ENCODE peak calls at places on chromosome 9, in eight cellular contexts. P is H4, M is T-helper 1 cell, K is thoracic aorta, S is GM10248, C is IMR-90, J is D721Med, R is ELR. N is an unnamed sample.

GRCh38 chr9:108543251-108543768 is 312.5 kb downstream of the ACTL7B start:
- DNase-seq in R (peak; percentile 91), P (peak; percentile 42), J (no peak), S (no peak), C (peak; percentile 53), M (no peak), K (no peak), N (no peak)

GRCh38 chr9:20621553-20622329 is 558 bp downstream of the MLLT3 start:
- DNase-seq in M (peak; percentile 73), C (peak; percentile 70), S (peak; percentile 49), R (peak; percentile 66), K (no peak), J (no peak), P (peak; percentile 56), N (peak; percentile 75)

GRCh38 chr9:21542780-21543179 is 60.7 kb upstream of the IFNE start:
- DNase-seq in M (no peak), R (no peak), S (no peak), K (no peak), P (no peak), J (no peak), C (no peak), N (no peak)

GRCh38 chr9:136560586-136560985 is 14.7 kb upstream of the NOTCH1 start:
- DNase-seq in P (no peak), S (no peak), K (no peak), C (no peak), R (no peak), J (no peak), M (no peak), N (peak; percentile 28)

GRCh38 chr9:136742640-136743391 is at the start of gene LCN10:
- DNase-seq in R (no peak), C (no peak), S (no peak), J (no peak), P (no peak), M (no peak), K (no peak), N (no peak)

GRCh38 chr9:137694962-137695875 is 76.4 kb downstream of the EHMT1 start:
- DNase-seq in R (peak; percentile 46), P (no peak), K (no peak), J (peak; percentile 68), M (no peak), S (no peak), C (no peak), N (peak; percentile 51)

GRCh38 chr9:5321058-5321457 is 16.5 kb upstream of the RLN2 start:
- DNase-seq in S (no peak), R (peak; percentile 34), J (no peak), P (no peak), M (no peak), C (peak; percentile 22), K (no peak), N (no peak)

GRCh38 chr9:124941689-124942561 is 1.0 kb upstream of the GOLGA1 start:
- DNase-seq in K (no peak), M (peak; percentile 61), C (peak; percentile 58), R (peak; percentile 67), S (peak; percentile 32), P (peak; percentile 26), J (no peak), N (peak; percentile 54)

GRCh38 chr9:91197232-91198181 is 164.2 kb downstream of the AUH start:
- DNase-seq in K (peak; percentile 44), J (no peak), M (no peak), C (peak; percentile 98), R (peak; percentile 89), S (no peak), P (peak; percentile 87), N (peak; percentile 64)

GRCh38 chr9:135971892-135972291 is 10.7 kb upstream of the UBAC1 start:
- DNase-seq in S (no peak), C (no peak), P (no peak), J (no peak), R (no peak), M (peak; percentile 52), K (no peak), N (no peak)

GRCh38 chr9:101028346-101029299 is at the start of gene PLPPR1:
- DNase-seq in K (no peak), M (no peak), C (peak; percentile 3), S (peak; percentile 10), P (no peak), R (no peak), J (peak; percentile 57), N (peak; percentile 53)

GRCh38 chr9:99867968-99868367 is 38.5 kb upstream of the STX17 start:
- DNase-seq in C (no peak), R (no peak), K (no peak), P (no peak), M (no peak), J (no peak), S (no peak), N (no peak)

GRCh38 chr9:123111977-123112869 is 78.8 kb downstream of the GPR21 start:
- DNase-seq in J (no peak), K (no peak), C (no peak), S (no peak), M (no peak), P (no peak), R (no peak), N (no peak)

GRCh38 chr9:128160603-128160987 is 530 bp downstream of the BBLN start:
- DNase-seq in P (no peak), J (no peak), S (peak; percentile 71), K (no peak), R (peak; percentile 60), C (peak; percentile 30), M (peak; percentile 17), N (peak; percentile 35)

GRCh38 chr9:131657031-131657377 is 82.9 kb downstream of the RAPGEF1 start:
- DNase-seq in S (no peak), K (no peak), M (no peak), R (no peak), J (no peak), P (no peak), C (no peak), N (no peak)

GRCh38 chr9:136615631-136616306 is 46.9 kb upstream of the EGFL7 start:
- DNase-seq in P (no peak), J (no peak), R (peak; percentile 40), S (no peak), C (peak; percentile 13), K (no peak), M (no peak), N (no peak)

GRCh38 chr9:118223111-118223510 is 518.9 kb downstream of the TLR4 start:
- DNase-seq in C (no peak), M (no peak), K (no peak), P (no peak), S (no peak), R (no peak), J (no peak), N (no peak)

GRCh38 chr9:76336027-76336426 is 58.2 kb downstream of the RFK start:
- DNase-seq in M (no peak), P (no peak), K (no peak), J (no peak), S (no peak), R (no peak), C (no peak), N (no peak)

GRCh38 chr9:111450114-111450513 is 34.1 kb downstream of the ECPAS start:
- DNase-seq in S (no peak), K (no peak), J (no peak), C (no peak), M (no peak), R (no peak), P (no peak), N (no peak)

GRCh38 chr9:114929166-114929565 is 1.2 kb downstream of the TNFSF8 start:
- DNase-seq in R (no peak), P (no peak), K (no peak), C (no peak), J (no peak), S (no peak), M (peak; percentile 13), N (no peak)

GRCh38 chr9:38644601-38645000 is 24.2 kb upstream of the ANKRD18A start:
- DNase-seq in R (no peak), J (no peak), K (no peak), M (no peak), S (no peak), C (no peak), P (no peak), N (no peak)

GRCh38 chr9:88090151-88090581 is 48.1 kb downstream of the SPATA31C2 start:
- DNase-seq in K (no peak), C (peak; percentile 63), M (no peak), S (no peak), J (no peak), P (no peak), R (no peak), N (no peak)

GRCh38 chr9:38301376-38302106 is 91.0 kb upstream of the ALDH1B1 start:
- DNase-seq in M (no peak), C (no peak), K (no peak), P (no peak), J (no peak), S (no peak), R (no peak), N (no peak)

GRCh38 chr9:79742145-79742820 is 170.5 kb downstream of the TLE4 start:
- DNase-seq in P (no peak), M (no peak), K (no peak), R (no peak), C (no peak), J (no peak), S (no peak), N (no peak)

GRCh38 chr9:134910146-134910545 is 7.6 kb downstream of the FCN1 start:
- DNase-seq in J (no peak), S (no peak), R (no peak), P (no peak), M (no peak), K (no peak), C (no peak), N (no peak)

GRCh38 chr9:5186416-5187169 is 1.2 kb upstream of the INSL6 start:
- DNase-seq in C (peak; percentile 73), M (peak; percentile 54), R (peak; percentile 71), S (peak; percentile 57), P (peak; percentile 43), K (no peak), J (peak; percentile 14), N (no peak)

GRCh38 chr9:134618163-134618822 is 23.3 kb upstream of the COL5A1 start:
- DNase-seq in M (no peak), R (no peak), C (no peak), J (no peak), K (no peak), S (no peak), P (no peak), N (no peak)

GRCh38 chr9:130319300-130319699 is 53.7 kb downstream of the HMCN2 start:
- DNase-seq in J (no peak), P (no peak), R (no peak), M (no peak), K (no peak), C (no peak), S (no peak), N (no peak)